ENCODE peak calls at places on chromosomes 11 and 22, in eight cellular contexts. P, H, Z, W, V, O, K and G are unnamed samples.

GRCh38 chr11:129331871-129332274 is 43.8 kb upstream of the BARX2 start:
- DNase-seq in P (peak; percentile 61), H (peak; percentile 74), Z (peak; percentile 83), W (no peak), V (peak; percentile 93), O (peak; percentile 60), K (peak; percentile 92), G (peak; percentile 78)

GRCh38 chr11:18594999-18595749 is 4.4 kb upstream of the MISFA start:
- DNase-seq in P (no peak), H (peak; percentile 48), Z (peak; percentile 29), W (no peak), V (no peak), O (peak; percentile 91), K (no peak), G (no peak)

GRCh38 chr11:126917531-126918204 is 82.9 kb downstream of the KIRREL3 start:
- DNase-seq in P (peak; percentile 27), H (peak; percentile 97), Z (no peak), W (no peak), V (no peak), O (peak; percentile 99), K (no peak), G (no peak)

GRCh38 chr22:37601203-37601539 is 7.5 kb upstream of the GGA1 start:
- DNase-seq in P (no peak), H (no peak), Z (no peak), W (no peak), V (no peak), O (no peak), K (no peak), G (no peak)

GRCh38 chr11:10426475-10426874 is 28.6 kb upstream of the AMPD3 start:
- DNase-seq in P (no peak), H (no peak), Z (no peak), W (no peak), V (no peak), O (peak; percentile 44), K (no peak), G (no peak)

GRCh38 chr11:105100206-105100605 is 39.4 kb downstream of the CARD18 start:
- DNase-seq in P (no peak), H (no peak), Z (no peak), W (no peak), V (no peak), O (no peak), K (no peak), G (no peak)

GRCh38 chr22:30294830-30295229 is 5.5 kb upstream of the CASTOR1 start:
- DNase-seq in P (no peak), H (no peak), Z (no peak), W (no peak), V (no peak), O (no peak), K (no peak), G (no peak)

GRCh38 chr11:1936072-1936780 is 10.9 kb upstream of the MRPL23 start:
- DNase-seq in P (peak; percentile 10), H (no peak), Z (no peak), W (peak; percentile 80), V (no peak), O (no peak), K (no peak), G (peak; percentile 67)

GRCh38 chr11:31445621-31446020 is 63.8 kb downstream of the IMMP1L start:
- DNase-seq in P (no peak), H (no peak), Z (no peak), W (no peak), V (no peak), O (no peak), K (no peak), G (no peak)

GRCh38 chr22:17945851-17946690 is 78.3 kb downstream of the MICAL3 start:
- DNase-seq in P (peak; percentile 45), H (no peak), Z (no peak), W (no peak), V (no peak), O (no peak), K (peak; percentile 2), G (no peak)

GRCh38 chr22:28882545-28882877 is 861 bp upstream of the ZNRF3 start:
- DNase-seq in P (no peak), H (peak; percentile 21), Z (peak; percentile 32), W (no peak), V (no peak), O (no peak), K (no peak), G (no peak)

GRCh38 chr11:83140691-83141455 is 16.1 kb upstream of the PCF11 start:
- DNase-seq in P (peak; percentile 17), H (no peak), Z (no peak), W (peak; percentile 3), V (no peak), O (no peak), K (no peak), G (no peak)

GRCh38 chr11:45155058-45155551 is 8.7 kb downstream of the PRDM11 start:
- DNase-seq in P (no peak), H (no peak), Z (no peak), W (peak; percentile 47), V (no peak), O (no peak), K (peak; percentile 19), G (peak; percentile 55)

GRCh38 chr11:100927579-100927978 is 202.0 kb downstream of the PGR start:
- DNase-seq in P (no peak), H (no peak), Z (no peak), W (no peak), V (no peak), O (no peak), K (no peak), G (no peak)

GRCh38 chr11:6900327-6900999 is 8.2 kb upstream of the OR2D2 start:
- DNase-seq in P (no peak), H (no peak), Z (no peak), W (no peak), V (no peak), O (no peak), K (no peak), G (no peak)
- TF ChIP-seq CTCF in P (peak; percentile 17), H (no peak), Z (no peak), W (no peak), V (no peak), O (peak; percentile 50), K (no peak), G (peak; percentile 18)

GRCh38 chr22:27514612-27515011 is 286.9 kb downstream of the MN1 start:
- DNase-seq in P (no peak), H (no peak), Z (no peak), W (no peak), V (no peak), O (no peak), K (no peak), G (no peak)

GRCh38 chr22:27513021-27513420 is 288.5 kb downstream of the MN1 start:
- DNase-seq in P (no peak), H (no peak), Z (no peak), W (no peak), V (no peak), O (no peak), K (no peak), G (no peak)

GRCh38 chr22:27510024-27510423 is 291.5 kb downstream of the MN1 start:
- DNase-seq in P (no peak), H (no peak), Z (no peak), W (no peak), V (no peak), O (no peak), K (no peak), G (no peak)

GRCh38 chr22:27515091-27515523 is 286.4 kb downstream of the MN1 start:
- DNase-seq in P (no peak), H (peak; percentile 14), Z (peak; percentile 20), W (no peak), V (no peak), O (no peak), K (no peak), G (no peak)

GRCh38 chr22:27512283-27512761 is 289.2 kb downstream of the MN1 start:
- DNase-seq in P (no peak), H (peak; percentile 95), Z (peak; percentile 65), W (no peak), V (peak; percentile 79), O (peak; percentile 92), K (peak; percentile 79), G (no peak)
- TF ChIP-seq CTCF in P (no peak), H (no peak), Z (no peak), W (no peak), V (no peak), O (no peak), K (no peak), G (no peak)

GRCh38 chr22:27827586-27828213 is 26.1 kb upstream of the MN1 start:
- DNase-seq in P (no peak), H (no peak), Z (no peak), W (no peak), V (no peak), O (no peak), K (no peak), G (no peak)

GRCh38 chr22:27825174-27825573 is 23.6 kb upstream of the MN1 start:
- DNase-seq in P (no peak), H (no peak), Z (no peak), W (peak; percentile 73), V (no peak), O (no peak), K (no peak), G (no peak)

GRCh38 chr22:27832606-27833005 is 31.1 kb upstream of the MN1 start:
- DNase-seq in P (no peak), H (no peak), Z (no peak), W (no peak), V (no peak), O (no peak), K (no peak), G (no peak)

GRCh38 chr22:27829620-27830019 is 28.1 kb upstream of the MN1 start:
- DNase-seq in P (no peak), H (no peak), Z (no peak), W (no peak), V (no peak), O (no peak), K (no peak), G (no peak)

DNA sequence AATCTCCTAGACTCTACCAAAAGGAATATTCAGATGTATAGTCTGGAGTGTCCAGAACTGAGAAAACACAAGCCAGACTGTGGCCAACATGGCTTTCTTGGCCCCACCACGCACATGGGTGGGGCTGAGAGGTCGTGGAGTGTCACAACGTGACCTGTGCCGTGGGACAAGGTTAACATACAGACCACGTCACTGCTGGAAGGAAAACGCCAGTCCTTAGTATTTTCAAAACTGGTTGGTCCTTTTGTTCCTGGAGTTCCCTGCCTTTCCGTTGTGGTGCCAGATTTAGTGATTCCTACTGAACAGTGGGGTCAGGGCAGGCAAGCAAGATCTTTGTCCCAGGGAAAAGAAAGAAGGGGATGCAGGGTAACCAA is 26.6 kb upstream of the MN1 start:
- DNase-seq in P (no peak), H (no peak), Z (no peak), W (no peak), V (no peak), O (no peak), K (no peak), G (no peak)
- TF ChIP-seq CTCF in P (no peak), H (no peak), Z (no peak), W (no peak), V (no peak), O (no peak), K (no peak), G (no peak)

DNA sequence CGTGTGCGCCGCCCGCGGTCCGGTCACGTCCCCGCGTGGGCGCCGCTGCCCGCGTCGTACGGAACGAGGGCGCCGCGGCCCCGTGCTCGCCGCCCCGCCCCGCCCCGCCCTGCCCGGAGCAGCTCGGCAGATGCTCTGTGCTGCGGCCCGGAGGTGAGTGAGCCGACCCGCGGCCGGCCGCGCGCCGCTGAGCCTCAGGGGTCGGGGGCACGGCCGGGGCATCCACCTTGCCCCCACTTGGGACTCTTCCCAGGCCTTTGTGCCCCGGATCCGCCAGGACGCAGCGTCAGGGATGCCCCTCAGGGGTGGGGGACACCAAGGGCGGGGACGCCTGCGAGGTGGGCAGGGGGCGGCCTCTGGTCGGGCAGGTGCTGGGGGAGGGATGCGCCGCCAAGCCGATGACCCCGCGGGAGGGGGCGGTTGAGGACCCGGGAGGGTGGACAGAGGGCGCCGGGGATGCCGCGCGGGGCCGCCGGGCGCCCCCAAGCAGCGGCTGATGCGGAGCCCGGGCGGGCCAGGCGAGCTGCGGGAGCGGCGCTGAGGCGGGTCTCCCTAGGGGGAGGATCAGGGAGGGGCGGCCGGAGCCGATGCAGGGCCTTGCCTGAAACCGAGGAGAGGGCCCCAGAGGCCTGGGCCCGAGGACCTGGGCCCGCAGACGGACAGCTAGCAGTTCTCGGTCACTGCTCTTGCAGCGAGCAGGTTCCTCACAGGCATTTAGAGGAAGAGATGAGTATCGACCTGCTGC is at the start of gene GNAZ:
- DNase-seq in P (peak; percentile 61), H (no peak), Z (no peak), W (peak; percentile 85), V (peak; percentile 32), O (no peak), K (no peak), G (no peak)
- TF ChIP-seq CTCF in P (no peak), H (no peak), Z (no peak), W (no peak), V (no peak), O (no peak), K (no peak), G (no peak)